ENCODE peak calls at places on chromosome 16, in six cellular contexts. B, Y, S, R, I and V are unnamed samples.

GRCh38 chr16:57479043-57479421 is 7.3 kb downstream of the DOK4 start:
- DNase-seq in B (no peak), S (no peak), I (no peak), R (no peak), Y (no peak), V (no peak)

GRCh38 chr16:4032768-4033167 is 83.5 kb downstream of the ADCY9 start:
- DNase-seq in Y (no peak), S (no peak), I (peak; percentile 46), B (no peak), R (no peak), V (no peak)

GRCh38 chr16:4264546-4264945 is 8.3 kb downstream of the TFAP4 start:
- DNase-seq in B (no peak), R (no peak), S (peak; percentile 25), Y (no peak), I (no peak), V (no peak)

GRCh38 chr16:66598111-66598510 is 6.4 kb upstream of the CMTM3 start:
- DNase-seq in Y (no peak), B (no peak), S (no peak), R (no peak), I (no peak), V (no peak)

GRCh38 chr16:48384982-48385271 is 286 bp downstream of the SIAH1 start:
- DNase-seq in Y (peak; percentile 62), B (no peak), I (no peak), R (no peak), S (no peak), V (peak; percentile 54)

GRCh38 chr16:8869212-8869987 is 594 bp upstream of the CARHSP1 start:
- DNase-seq in Y (no peak), S (no peak), I (no peak), B (peak; percentile 31), R (peak; percentile 65), V (no peak)

GRCh38 chr16:30184430-30185140 is 1.2 kb downstream of the CORO1A start:
- DNase-seq in Y (peak; percentile 48), R (no peak), S (peak; percentile 18), B (no peak), I (peak; percentile 43), V (peak; percentile 28)

GRCh38 chr16:23863511-23864422 is 28.0 kb downstream of the PRKCB start:
- DNase-seq in R (peak; percentile 14), B (no peak), I (no peak), Y (no peak), S (no peak), V (no peak)

GRCh38 chr16:73022534-73022933 is 25.4 kb downstream of the ZFHX3 start:
- DNase-seq in S (no peak), R (no peak), B (no peak), Y (no peak), I (no peak), V (no peak)

GRCh38 chr16:12228607-12229499 is 252.3 kb downstream of the SNX29 start:
- DNase-seq in S (peak; percentile 27), I (no peak), R (peak; percentile 70), Y (peak; percentile 50), B (peak; percentile 85), V (peak; percentile 44)

GRCh38 chr16:82882249-82882648 is 255.5 kb downstream of the CDH13 start:
- DNase-seq in B (no peak), Y (no peak), I (no peak), S (no peak), R (no peak), V (no peak)

GRCh38 chr16:30656974-30657865 is 1.0 kb upstream of the FBRS start:
- DNase-seq in I (no peak), B (no peak), Y (no peak), S (no peak), R (no peak), V (no peak)

GRCh38 chr16:17866991-17867390 is 396.2 kb upstream of the XYLT1 start:
- DNase-seq in B (no peak), I (no peak), Y (no peak), R (no peak), S (no peak), V (no peak)

GRCh38 chr16:19008245-19008644 is 24.5 kb downstream of the TMC7 start:
- DNase-seq in B (no peak), S (no peak), Y (no peak), R (peak; percentile 71), I (no peak), V (no peak)

DNA sequence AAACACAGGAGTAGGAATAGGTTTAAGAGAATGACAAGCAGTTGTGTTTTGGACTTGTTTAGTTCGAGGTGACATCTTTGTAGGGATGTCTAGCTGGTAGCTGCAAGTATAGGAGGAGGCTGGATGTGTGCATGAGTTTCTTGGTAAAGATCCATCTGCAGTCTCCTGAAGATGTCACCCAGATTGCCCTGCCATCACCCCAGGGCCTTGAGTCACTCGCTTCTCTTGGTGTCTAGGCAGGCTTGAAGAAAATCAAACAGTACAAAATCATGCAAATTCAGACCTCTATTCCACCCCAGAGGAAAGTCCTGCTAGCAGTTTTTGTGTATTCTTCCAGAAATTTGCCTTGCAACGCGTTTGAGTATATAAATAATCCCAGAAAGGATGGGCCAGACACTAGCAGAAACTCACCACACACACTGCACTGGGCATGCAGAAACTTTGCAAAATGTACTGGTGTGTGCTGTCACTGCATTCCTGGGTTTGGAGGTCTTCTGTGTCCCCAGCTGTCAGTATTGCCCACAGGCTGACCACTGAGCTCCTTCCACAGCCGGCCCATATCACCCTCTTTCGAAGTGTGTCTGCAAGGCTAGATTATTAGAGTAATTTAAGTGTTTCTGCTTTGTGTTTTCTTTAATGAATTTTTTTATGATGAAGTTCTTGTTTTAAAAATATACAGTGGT is 51.5 kb downstream of the TENT4B start:
- DNase-seq in Y (no peak), R (no peak), B (no peak), S (no peak), I (no peak), V (no peak)
- H3K4me1 ChIP-seq in Y (peaks cover 48% of the 10 kb centered on the region), R (peaks cover 74% of the 10 kb centered on the region), B (peaks cover 45% of the 10 kb centered on the region), S (peaks cover 27% of the 10 kb centered on the region), I (peaks cover 32% of the 10 kb centered on the region), V (peaks cover 75% of the 10 kb centered on the region)

DNA sequence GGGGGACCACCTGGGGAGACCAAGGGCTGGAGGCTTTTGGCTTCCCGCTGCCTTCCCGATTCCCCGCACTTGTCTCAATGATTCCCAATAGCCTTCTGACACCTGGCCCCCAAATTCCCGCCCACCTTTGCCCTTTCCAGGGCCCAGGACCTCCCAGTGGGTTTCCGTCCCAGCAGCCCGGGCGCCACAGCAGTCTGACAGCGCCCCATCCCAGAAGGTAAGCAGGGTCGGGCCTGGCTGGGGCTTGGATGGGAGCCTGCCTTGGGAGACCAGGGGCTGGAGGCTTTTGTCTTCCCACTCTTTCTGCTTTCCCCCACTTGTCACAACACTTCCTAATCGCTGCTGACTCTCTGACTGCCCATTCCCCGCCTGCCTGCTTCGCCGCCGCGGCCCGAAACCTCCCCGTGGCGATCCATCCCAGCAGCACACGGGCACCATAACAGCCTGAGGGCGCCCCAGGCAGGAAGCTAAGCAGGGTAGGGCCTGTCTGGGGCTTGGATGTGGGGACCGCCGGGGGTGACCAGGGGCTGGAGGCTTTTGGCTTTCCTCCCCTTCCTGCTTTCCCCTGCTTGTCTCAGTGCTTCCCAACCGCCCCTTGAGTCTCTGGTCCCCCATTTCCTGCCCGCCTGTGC is 2289.3 kb downstream of the TP53TG3F start:
- DNase-seq in Y (no peak), R (no peak), I (no peak), B (no peak), S (no peak), V (no peak)
- H3K9me3 ChIP-seq in Y (no peaks in the 10 kb centered on the region), R (peaks cover 100% of the 10 kb centered on the region), I (peaks cover 48% of the 10 kb centered on the region), B (no peaks in the 10 kb centered on the region), S (no peaks in the 10 kb centered on the region), V (no peaks in the 10 kb centered on the region)

GRCh38 chr16:86222965-86223551 is 287.3 kb upstream of the FOXF1 start:
- DNase-seq in Y (no peak), S (no peak), B (peak; percentile 44), R (no peak), I (no peak), V (no peak)

GRCh38 chr16:86224629-86225028 is 285.7 kb upstream of the FOXF1 start:
- DNase-seq in Y (no peak), I (no peak), R (no peak), S (no peak), B (no peak), V (no peak)

GRCh38 chr16:86222541-86222940 is 287.8 kb upstream of the FOXF1 start:
- DNase-seq in B (peak; percentile 58), S (no peak), Y (no peak), I (no peak), R (no peak), V (no peak)

GRCh38 chr16:86225905-86226371 is 284.4 kb upstream of the FOXF1 start:
- DNase-seq in S (no peak), Y (no peak), B (no peak), R (no peak), I (no peak), V (no peak)

DNA sequence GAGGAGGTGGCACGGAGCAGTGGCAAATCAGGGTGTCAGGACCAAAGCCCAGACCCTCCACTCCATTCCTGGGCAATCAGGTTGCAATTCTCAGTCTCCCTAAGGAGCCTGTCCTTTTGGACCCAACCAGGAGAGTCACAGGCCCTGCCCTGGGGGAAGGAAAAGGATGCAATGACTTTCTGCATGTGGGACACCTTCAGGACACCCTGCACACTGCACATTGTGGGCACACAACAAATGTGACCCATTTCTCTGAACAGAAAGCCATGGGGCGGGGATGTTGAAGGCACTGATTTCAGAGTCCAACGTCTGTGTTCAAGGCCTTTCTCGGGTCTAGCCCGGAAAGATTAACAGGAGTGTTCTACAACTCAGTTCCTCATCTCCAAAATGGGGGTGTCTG is 286.2 kb upstream of the FOXF1 start:
- DNase-seq in S (no peak), B (no peak), I (no peak), Y (no peak), R (no peak), V (no peak)
- TF ChIP-seq CTCF in S (no peak), B (no peak), I (no peak), Y (no peak), R (no peak), V (no peak)

GRCh38 chr16:70712942-70713341 is 27.1 kb upstream of the MTSS2 start:
- DNase-seq in B (no peak), I (no peak), Y (no peak), S (no peak), R (no peak), V (no peak)

GRCh38 chr16:70709961-70710360 is 24.1 kb upstream of the MTSS2 start:
- DNase-seq in R (no peak), B (no peak), I (no peak), S (no peak), Y (peak; percentile 65), V (no peak)

GRCh38 chr16:70710422-70711210 is 24.8 kb upstream of the MTSS2 start:
- DNase-seq in R (no peak), S (no peak), I (no peak), Y (no peak), B (no peak), V (no peak)

GRCh38 chr16:70712359-70712758 is 26.5 kb upstream of the MTSS2 start:
- DNase-seq in I (no peak), R (no peak), Y (no peak), B (no peak), S (no peak), V (no peak)

DNA sequence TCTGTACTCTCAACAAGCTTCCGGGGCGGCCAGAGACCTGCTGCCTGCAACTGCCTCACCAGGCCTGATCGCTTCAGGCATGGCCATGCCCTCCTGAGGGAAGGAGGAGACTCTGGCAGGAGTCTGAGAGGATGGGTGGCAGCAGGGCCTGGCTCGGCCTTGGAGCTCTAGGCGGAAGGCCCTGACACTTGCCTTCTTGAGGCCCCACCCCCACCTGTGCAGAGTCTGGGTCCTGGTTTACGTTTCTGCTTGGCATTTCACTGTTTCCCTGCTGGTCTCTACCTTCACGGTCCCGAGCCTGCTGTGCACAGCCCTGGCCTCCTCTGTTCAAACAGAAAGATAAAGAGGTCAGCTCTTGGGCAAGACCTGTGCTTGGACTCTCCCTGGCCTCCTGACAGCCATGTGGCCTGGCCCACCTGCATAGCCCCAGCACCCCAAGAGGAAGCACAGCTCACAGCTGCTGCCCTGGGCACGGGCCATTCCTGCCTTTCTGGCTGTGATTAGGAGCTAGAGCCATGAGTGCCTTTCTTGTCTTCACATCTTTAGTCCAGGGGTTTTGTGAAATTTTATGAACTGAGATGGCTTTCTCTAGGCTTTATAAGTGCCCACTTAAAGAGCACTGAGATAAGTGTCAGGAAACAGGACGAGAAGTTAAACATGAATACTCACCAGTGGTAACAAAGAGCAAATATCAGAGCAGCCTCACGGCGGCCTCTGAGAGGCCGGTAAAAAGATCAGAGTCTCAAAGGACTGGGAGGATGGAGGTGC is 25.5 kb upstream of the MTSS2 start:
- DNase-seq in S (no peak), I (no peak), Y (peak; percentile 61), B (no peak), R (peak; percentile 80), V (no peak)
- H3K4me1 ChIP-seq in S (peaks cover 23% of the 10 kb centered on the region), I (no peaks in the 10 kb centered on the region), Y (peaks cover 52% of the 10 kb centered on the region), B (peaks cover 63% of the 10 kb centered on the region), R (peaks cover 68% of the 10 kb centered on the region), V (peaks cover 64% of the 10 kb centered on the region)